ENCODE peak calls at places on chromosomes 4 and X, in nine cellular contexts. H is right atrium auricular region, I is hepatocyte, V is lung, U is tibial artery, X is RWPE1, B is foreskin keratinocyte, K is A673, G is cardiac muscle cell. W is an unnamed sample.

GRCh38 chrX:102339312-102340298 is 92.6 kb downstream of the NXF2 start:
- DNase-seq in U (no peak), G (no peak), I (no peak), X (no peak), V (no peak), H (no peak), B (no peak), K (peak), W (peak)

GRCh38 chr4:8351931-8352367 is 82.4 kb downstream of the HTRA3 start:
- DNase-seq in X (no peak), I (no peak), U (peak), K (no peak), V (peak), G (no peak), B (no peak), H (no peak), W (no peak)

GRCh38 chr4:141642068-141642467 is 5.7 kb downstream of the IL15 start:
- DNase-seq in X (no peak), U (no peak), K (no peak), I (no peak), V (no peak), G (no peak), B (no peak), H (no peak), W (no peak)

GRCh38 chr4:8324640-8325239 is 55.2 kb downstream of the HTRA3 start:
- DNase-seq in H (peak), K (no peak), B (peak), G (no peak), U (no peak), I (no peak), V (no peak), X (peak), W (no peak)

GRCh38 chr4:154184238-154184637 is 307.4 kb downstream of the DCHS2 start:
- DNase-seq in G (no peak), I (no peak), H (no peak), B (no peak), U (no peak), V (no peak), X (no peak), K (no peak), W (no peak)

GRCh38 chrX:68196939-68197791 is 236.1 kb downstream of the OPHN1 start:
- DNase-seq in H (no peak), B (peak), K (peak), U (no peak), G (peak), I (peak), X (peak), V (no peak), W (no peak)

GRCh38 chrX:30504309-30504708 is 73.3 kb downstream of the TASL start:
- DNase-seq in I (peak), H (no peak), K (peak), B (peak), V (no peak), X (no peak), U (no peak), G (peak), W (no peak)

GRCh38 chr4:121370729-121371325 is 10.0 kb downstream of the QRFPR start:
- DNase-seq in H (peak), B (no peak), I (peak), U (no peak), V (no peak), K (peak), G (peak), X (peak), W (no peak)

GRCh38 chrX:140091276-140091886 is 126.1 kb upstream of the CXorf66 start:
- DNase-seq in V (no peak), K (peak), I (peak), X (peak), U (peak), H (no peak), B (no peak), G (peak), W (peak)

GRCh38 chrX:125003746-125004446 is 315.8 kb upstream of the TEX13C start:
- DNase-seq in U (no peak), K (no peak), V (no peak), H (no peak), I (no peak), G (no peak), B (no peak), X (no peak), W (no peak)

GRCh38 chrX:16240231-16240905 is 73.1 kb downstream of the MAGEB17 start:
- DNase-seq in K (no peak), I (no peak), V (no peak), U (no peak), X (no peak), G (no peak), H (no peak), B (no peak), W (no peak)

GRCh38 chr4:124318292-124318691 is 394.2 kb downstream of the ANKRD50 start:
- DNase-seq in G (no peak), U (no peak), V (no peak), K (no peak), B (no peak), H (no peak), X (no peak), I (no peak), W (no peak)

GRCh38 chr4:76821661-76822060 is 76.3 kb downstream of the SOWAHB start:
- DNase-seq in H (no peak), K (no peak), G (no peak), I (no peak), B (no peak), V (no peak), U (no peak), X (no peak), W (no peak)

GRCh38 chrX:19723427-19723826 is 164.0 kb downstream of the SH3KBP1 start:
- DNase-seq in X (no peak), H (no peak), I (no peak), U (no peak), K (no peak), B (no peak), G (no peak), V (no peak), W (no peak)

GRCh38 chr4:121182296-121182695 is 18.2 kb upstream of the TNIP3 start:
- DNase-seq in U (no peak), G (peak), I (no peak), K (no peak), H (no peak), V (no peak), B (no peak), X (no peak), W (no peak)

GRCh38 chr4:156190606-156191005 is 236.9 kb upstream of the CTSO start:
- DNase-seq in U (no peak), B (peak), V (no peak), I (no peak), X (no peak), H (no peak), G (no peak), K (no peak), W (no peak)

GRCh38 chr4:177442623-177443155 is 452 bp upstream of the AGA start:
- DNase-seq in K (peak), V (no peak), X (no peak), G (no peak), H (no peak), I (no peak), B (no peak), U (no peak), W (no peak)

GRCh38 chr4:156098846-156099245 is 145.2 kb upstream of the CTSO start:
- DNase-seq in H (no peak), K (no peak), I (no peak), X (no peak), V (no peak), U (no peak), G (no peak), B (no peak), W (no peak)

GRCh38 chr4:97605927-97606326 is 537.3 kb downstream of the STPG2 start:
- DNase-seq in B (no peak), H (no peak), K (no peak), V (no peak), G (no peak), I (no peak), X (no peak), U (no peak), W (no peak)

GRCh38 chr4:189177130-189177529 is 763.5 kb upstream of the FRG1 start:
- DNase-seq in X (no peak), I (no peak), K (no peak), B (peak), H (no peak), U (no peak), V (no peak), G (no peak), W (no peak)

GRCh38 chrX:75786290-75786689 is 1.2 kb upstream of the MAGEE2 start:
- DNase-seq in X (no peak), K (no peak), H (no peak), B (peak), I (no peak), U (no peak), V (no peak), G (no peak), W (no peak)

GRCh38 chr4:95394733-95395306 is 154.0 kb downstream of the UNC5C start:
- DNase-seq in H (no peak), I (no peak), G (no peak), B (no peak), K (no peak), V (no peak), U (no peak), X (no peak), W (no peak)

GRCh38 chr4:14701896-14702295 is 300.4 kb upstream of the CPEB2 start:
- DNase-seq in V (no peak), G (no peak), I (peak), B (no peak), K (peak), X (no peak), H (no peak), U (no peak), W (no peak)

GRCh38 chrX:16578218-16578617 is 71.7 kb upstream of the S100G start:
- DNase-seq in G (no peak), K (no peak), X (no peak), I (no peak), V (no peak), B (peak), U (no peak), H (no peak), W (no peak)

GRCh38 chr4:120921456-120922389 is 803 bp downstream of the PRDM5 start:
- DNase-seq in X (peak), U (peak), K (peak), I (peak), H (peak), B (peak), G (peak), V (peak), W (peak)

GRCh38 chrX:112380541-112381278 is 298.1 kb upstream of the TRPC5 start:
- DNase-seq in X (no peak), B (no peak), H (no peak), G (no peak), V (no peak), U (no peak), I (no peak), K (no peak), W (peak)

GRCh38 chrX:133668225-133668931 is 253.1 kb upstream of the GPC4 start:
- DNase-seq in V (no peak), I (no peak), U (no peak), B (peak), K (no peak), H (no peak), X (peak), G (no peak), W (no peak)

GRCh38 chrX:133666256-133666655 is 251.0 kb upstream of the GPC4 start:
- DNase-seq in G (no peak), B (no peak), H (no peak), K (no peak), X (no peak), I (no peak), V (no peak), U (no peak), W (no peak)

GRCh38 chrX:133674726-133675470 is 259.6 kb upstream of the GPC4 start:
- DNase-seq in B (peak), K (no peak), V (peak), X (peak), U (no peak), H (no peak), I (peak), G (peak), W (no peak)

DNA sequence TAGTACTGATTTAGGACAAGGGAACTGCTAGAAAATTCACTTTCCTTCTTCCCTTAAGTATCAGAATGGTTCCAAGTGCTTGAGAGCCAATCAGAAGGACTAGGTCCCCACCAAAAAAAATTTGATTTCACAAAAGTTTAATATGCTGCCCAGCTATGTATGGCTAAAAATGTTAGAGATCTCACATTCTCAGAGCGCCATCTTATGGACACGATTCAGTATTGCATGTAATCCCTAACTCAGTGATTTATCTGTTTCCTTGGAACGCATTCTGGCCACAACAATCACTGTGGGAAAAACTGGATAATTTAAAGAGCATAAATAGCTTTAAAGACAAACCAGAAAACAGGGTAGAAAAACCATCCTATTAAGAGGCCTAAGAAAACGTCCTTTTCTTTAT is 255.1 kb upstream of the GPC4 start:
- DNase-seq in K (peak), G (peak), U (no peak), B (peak), X (peak), V (no peak), H (no peak), I (peak), W (no peak)
- H3K27ac ChIP-seq in K (no peak), G (no peak), U (no peak), B (no peak), X (no peak), V (no peak), H (no peak), I (no peak), W (no peak)

GRCh38 chr4:99471349-99471748 is 36.2 kb upstream of the ADH7 start:
- DNase-seq in H (no peak), X (no peak), K (no peak), U (no peak), V (no peak), B (no peak), I (no peak), G (no peak), W (no peak)
- TF ChIP-seq CTCF in H (no peak), X (no peak), K (no peak), U (no peak), V (no peak), B (peak), I (no peak), G (no peak), W (no peak)

DNA sequence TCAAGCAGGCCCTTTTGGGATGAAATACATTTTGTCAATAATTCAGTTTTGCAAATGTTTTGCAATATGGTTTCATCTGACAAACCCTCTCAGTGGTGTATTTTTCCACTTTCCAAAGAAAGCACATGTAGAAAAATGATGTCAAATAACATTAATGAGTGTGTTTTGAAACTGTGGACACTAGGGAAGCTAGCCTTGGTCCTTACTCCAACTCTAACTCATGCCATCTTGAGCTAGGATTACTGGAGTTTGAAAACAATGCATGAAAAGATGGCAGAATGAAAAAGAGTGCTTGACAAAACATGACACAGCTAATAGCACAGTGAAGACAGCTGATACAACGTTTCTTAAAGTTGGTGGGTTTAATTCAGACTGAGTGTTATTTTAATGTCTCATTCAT is 41.4 kb downstream of the HAND2 start:
- DNase-seq in I (no peak), U (no peak), X (no peak), H (no peak), B (no peak), G (no peak), V (no peak), K (no peak), W (no peak)
- H3K27ac ChIP-seq in I (no peak), U (no peak), X (no peak), H (no peak), B (no peak), G (no peak), V (no peak), K (no peak), W (no peak)

GRCh38 chrX:50680990-50681389 is 133.0 kb downstream of the SHROOM4 start:
- DNase-seq in G (no peak), H (no peak), X (no peak), K (peak), I (no peak), B (peak), U (no peak), V (no peak), W (no peak)
- TF ChIP-seq CTCF in G (peak), H (peak), X (no peak), K (peak), I (peak), B (peak), U (no peak), V (no peak), W (peak)

GRCh38 chr4:30801876-30802275 is 81.7 kb downstream of the PCDH7 start:
- DNase-seq in X (no peak), U (no peak), K (no peak), H (no peak), V (no peak), I (no peak), G (no peak), B (no peak), W (no peak)
- H3K27ac ChIP-seq in X (no peak), U (peak), K (peak), H (no peak), V (no peak), I (no peak), G (no peak), B (peak), W (no peak)

GRCh38 chrX:56802921-56803848 is 74.1 kb downstream of the NBDY start:
- DNase-seq in V (peak), X (no peak), H (peak), B (peak), G (peak), K (peak), U (no peak), I (peak), W (peak)
- TF ChIP-seq CTCF in V (peak), X (peak), H (peak), B (peak), G (peak), K (peak), U (peak), I (peak), W (peak)

GRCh38 chrX:106608016-106608415 is 3.8 kb upstream of the RADX start:
- DNase-seq in B (no peak), X (no peak), G (no peak), U (no peak), I (no peak), K (no peak), V (peak), H (no peak), W (no peak)

GRCh38 chrX:106613277-106613676 is 1.5 kb downstream of the RADX start:
- DNase-seq in I (no peak), X (no peak), B (no peak), H (no peak), G (no peak), K (no peak), V (no peak), U (no peak), W (no peak)

GRCh38 chrX:106611682-106612402 is at the start of gene RADX:
- DNase-seq in G (peak), X (peak), H (peak), B (peak), I (peak), K (peak), V (peak), U (peak), W (peak)

GRCh38 chrX:106612403-106612789 is 618 bp downstream of the RADX start:
- DNase-seq in G (peak), X (peak), V (no peak), K (no peak), H (no peak), I (peak), B (peak), U (no peak), W (no peak)

DNA sequence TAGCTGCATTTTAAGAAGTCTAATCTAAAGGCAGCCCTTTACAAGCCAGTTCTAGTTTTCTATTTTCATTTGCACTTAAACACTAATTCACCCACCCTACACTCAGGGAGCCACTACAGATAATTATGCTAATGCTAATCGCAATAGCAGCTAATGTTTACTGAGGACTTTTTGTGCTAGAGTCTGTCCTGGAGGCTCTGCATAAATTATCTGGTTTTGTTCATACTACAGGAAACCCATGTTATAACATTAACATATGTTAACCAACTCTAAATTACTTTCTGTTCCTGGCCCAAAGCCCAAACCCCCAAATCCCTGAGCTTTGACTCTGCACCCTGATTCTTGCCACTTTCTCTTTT is 476 bp upstream of the RADX start:
- DNase-seq in K (no peak), B (no peak), V (no peak), X (no peak), G (no peak), I (no peak), U (no peak), H (no peak), W (no peak)
- H3K27ac ChIP-seq in K (no peak), B (no peak), V (no peak), X (no peak), G (no peak), I (peak), U (peak), H (no peak), W (no peak)

GRCh38 chr4:16496501-16496900 is 270.2 kb upstream of the TAPT1 start:
- DNase-seq in U (no peak), B (peak), V (no peak), K (peak), H (no peak), I (no peak), G (no peak), X (peak), W (no peak)

DNA sequence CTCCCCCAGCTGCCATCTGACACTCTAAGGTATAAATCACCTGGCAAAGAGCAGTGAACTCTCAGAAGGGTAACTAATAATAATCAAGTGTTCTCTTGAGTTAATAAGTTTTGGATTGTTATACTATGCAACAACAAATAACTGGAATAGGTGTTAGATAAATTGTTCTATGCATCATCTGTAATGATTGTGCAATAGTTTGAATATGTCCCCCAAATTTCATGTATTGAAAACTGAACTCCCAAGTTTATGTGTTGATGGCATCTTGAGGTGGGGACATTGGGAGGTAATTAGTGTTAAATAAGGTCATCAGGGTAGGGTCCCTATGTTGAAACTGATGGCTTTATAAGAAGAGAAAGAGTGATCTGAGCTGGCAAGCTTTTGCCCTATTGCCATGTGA is 272.7 kb upstream of the TAPT1 start:
- DNase-seq in G (no peak), V (no peak), K (no peak), I (no peak), H (no peak), B (no peak), U (no peak), X (no peak), W (no peak)
- TF ChIP-seq CTCF in G (no peak), V (no peak), K (no peak), I (no peak), H (no peak), B (no peak), U (no peak), X (no peak), W (no peak)

DNA sequence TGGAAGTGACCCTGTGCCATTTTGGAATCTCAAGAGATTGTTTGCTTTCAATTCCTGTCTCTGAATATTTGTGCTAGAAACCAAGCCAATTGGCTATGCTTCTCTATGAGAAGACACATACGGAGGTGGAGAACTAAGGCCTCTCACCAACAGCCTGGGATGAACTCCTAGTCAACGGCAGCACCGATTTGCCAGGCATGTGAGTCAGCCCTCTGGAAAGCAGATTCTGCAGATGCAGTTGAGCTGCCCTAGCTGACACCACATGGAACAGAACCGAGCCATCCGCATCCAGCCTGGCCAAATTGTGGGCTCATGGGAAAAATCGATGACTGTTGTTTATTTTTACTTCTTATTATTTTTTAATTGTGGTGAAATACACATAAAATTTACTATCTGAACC is 58.2 kb upstream of the WDFY3 start:
- DNase-seq in U (no peak), B (no peak), G (no peak), H (no peak), V (no peak), K (no peak), X (no peak), I (no peak), W (no peak)
- H3K27ac ChIP-seq in U (no peak), B (no peak), G (no peak), H (no peak), V (no peak), K (no peak), X (no peak), I (no peak), W (no peak)

W was measured in kidney.